ENCODE peak calls at places on chromosomes 12 and 14, in ten cellular contexts. N is NCI-H460; L is ovary; F is HuH-7; V is cardiac fibroblast; D is HFF-Myc; Q is stimulated activated CD4-positive, alpha-beta T cell treated with anti-CD3 and anti-CD28 coated beads, Interleukin-4, amount 100 ng/mL, for 48 hours; K is neuronal stem cell; U is germinal center; T is cardiac muscle cell. X is an unnamed sample.
A peak's percentile ranks its signal among the peaks of the same experiment; 100 is the strongest.

GRCh38 chr14:81401420-81402122 is 1.4 kb upstream of the STON2 start:
- DNase-seq in U (no peak), N (peak; percentile 7), V (peak; percentile 95), D (peak; percentile 63), F (no peak), K (no peak), L (no peak), Q (no peak), T (peak; percentile 88), X (no peak)

GRCh38 chr12:44582521-44582920 is 293.6 kb downstream of the NELL2 start:
- DNase-seq in D (no peak), L (no peak), N (no peak), T (no peak), K (no peak), F (no peak), U (no peak), Q (no peak), V (no peak), X (no peak)

GRCh38 chr12:75694891-75695290 is 183.5 kb upstream of the KRR1 start:
- DNase-seq in U (no peak), Q (no peak), L (no peak), D (no peak), N (no peak), K (no peak), F (no peak), V (peak; percentile 20), T (peak; percentile 40), X (no peak)

GRCh38 chr14:71119075-71119474 is 211.8 kb downstream of the PCNX1 start:
- DNase-seq in U (no peak), D (no peak), L (no peak), V (peak; percentile 86), K (no peak), Q (no peak), F (no peak), N (no peak), T (no peak), X (no peak)

GRCh38 chr12:7460375-7461259 is 16.7 kb upstream of the CD163L1 start:
- DNase-seq in T (peak; percentile 47), N (peak; percentile 50), V (peak; percentile 69), U (peak; percentile 47), D (peak; percentile 22), Q (peak; percentile 24), L (no peak), K (peak; percentile 59), F (peak; percentile 35), X (peak; percentile 42)

GRCh38 chr14:77613207-77613606 is 3.2 kb downstream of the SPTLC2 start:
- DNase-seq in K (no peak), D (no peak), V (no peak), F (no peak), U (no peak), Q (no peak), N (no peak), L (no peak), T (peak; percentile 27), X (no peak)

GRCh38 chr12:14554281-14555008 is 13.2 kb downstream of the PLBD1 start:
- DNase-seq in Q (no peak), F (peak; percentile 44), T (peak; percentile 45), V (peak; percentile 9), N (peak; percentile 5), U (no peak), D (no peak), L (peak; percentile 33), K (no peak), X (no peak)

GRCh38 chr12:99915251-99916082 is 69.3 kb downstream of the ANKS1B start:
- DNase-seq in V (peak; percentile 54), T (peak; percentile 31), Q (no peak), U (no peak), L (no peak), D (no peak), K (no peak), N (no peak), F (no peak), X (no peak)

GRCh38 chr14:68771631-68772030 is 21.2 kb downstream of the ZFP36L1 start:
- DNase-seq in D (no peak), Q (no peak), N (no peak), K (no peak), V (no peak), T (no peak), F (no peak), L (no peak), U (no peak), X (no peak)

GRCh38 chr14:88005978-88006851 is 1.3 kb downstream of the GPR65 start:
- DNase-seq in L (no peak), F (no peak), K (no peak), N (no peak), T (no peak), V (peak; percentile 31), Q (peak; percentile 30), D (no peak), U (peak; percentile 38), X (no peak)

GRCh38 chr12:63238892-63239291 is 87.9 kb upstream of the AVPR1A start:
- DNase-seq in D (no peak), F (no peak), N (no peak), K (no peak), L (no peak), U (no peak), V (no peak), Q (no peak), T (no peak), X (no peak)

GRCh38 chr12:69266045-69266635 is 26.8 kb downstream of the CPSF6 start:
- DNase-seq in Q (no peak), V (peak; percentile 73), D (peak; percentile 37), T (peak; percentile 30), K (no peak), F (no peak), L (no peak), U (no peak), N (no peak), X (peak; percentile 2)

GRCh38 chr12:34598851-34599529 is 576.7 kb downstream of the ALG10 start:
- DNase-seq in U (no peak), N (no peak), L (no peak), D (no peak), Q (no peak), K (no peak), V (no peak), T (no peak), F (no peak), X (no peak)